ENCODE peak calls at places on chromosome 1, in six cellular contexts. X is psoas muscle; M is small intestine; L is effector memory CD4-positive, alpha-beta T cell; G is skeletal muscle cell; I is BJ. E is an unnamed sample.

GRCh38 chr1:1907098-1907736 is 7.8 kb upstream of the CALML6 start:
- DNase-seq in X (peak), M (no peak), L (no peak), G (no peak), I (no peak), E (peak)

GRCh38 chr1:2257245-2257627 is 29.1 kb downstream of the SKI start:
- DNase-seq in X (peak), M (no peak), L (no peak), G (no peak), I (no peak), E (peak)

GRCh38 chr1:153087692-153088091 is 6.6 kb downstream of the SPRR2E start:
- DNase-seq in X (no peak), M (no peak), L (no peak), G (no peak), I (no peak), E (no peak)

GRCh38 chr1:195766709-195767108 is 841.5 kb downstream of the KCNT2 start:
- DNase-seq in X (no peak), M (no peak), L (no peak), G (no peak), I (no peak), E (peak)

GRCh38 chr1:24958766-24959622 is 28.9 kb upstream of the RUNX3 start:
- DNase-seq in X (no peak), M (no peak), L (no peak), G (no peak), I (no peak), E (no peak)

GRCh38 chr1:175871647-175872046 is 128.3 kb upstream of the TNR start:
- DNase-seq in X (no peak), M (no peak), L (no peak), G (no peak), I (no peak), E (no peak)

GRCh38 chr1:1631793-1632420 is at the start of gene MMP23B:
- DNase-seq in X (peak), M (no peak), L (no peak), G (no peak), I (no peak), E (no peak)

GRCh38 chr1:5831600-5832335 is 160.5 kb downstream of the NPHP4 start:
- DNase-seq in X (peak), M (no peak), L (no peak), G (no peak), I (no peak), E (no peak)

GRCh38 chr1:9362488-9362887 is 69.8 kb downstream of the SPSB1 start:
- DNase-seq in X (no peak), M (no peak), L (no peak), G (no peak), I (no peak), E (no peak)

GRCh38 chr1:236141447-236142357 is 637 bp upstream of the GPR137B start:
- DNase-seq in X (no peak), M (peak), L (no peak), G (no peak), I (peak), E (peak)

DNA sequence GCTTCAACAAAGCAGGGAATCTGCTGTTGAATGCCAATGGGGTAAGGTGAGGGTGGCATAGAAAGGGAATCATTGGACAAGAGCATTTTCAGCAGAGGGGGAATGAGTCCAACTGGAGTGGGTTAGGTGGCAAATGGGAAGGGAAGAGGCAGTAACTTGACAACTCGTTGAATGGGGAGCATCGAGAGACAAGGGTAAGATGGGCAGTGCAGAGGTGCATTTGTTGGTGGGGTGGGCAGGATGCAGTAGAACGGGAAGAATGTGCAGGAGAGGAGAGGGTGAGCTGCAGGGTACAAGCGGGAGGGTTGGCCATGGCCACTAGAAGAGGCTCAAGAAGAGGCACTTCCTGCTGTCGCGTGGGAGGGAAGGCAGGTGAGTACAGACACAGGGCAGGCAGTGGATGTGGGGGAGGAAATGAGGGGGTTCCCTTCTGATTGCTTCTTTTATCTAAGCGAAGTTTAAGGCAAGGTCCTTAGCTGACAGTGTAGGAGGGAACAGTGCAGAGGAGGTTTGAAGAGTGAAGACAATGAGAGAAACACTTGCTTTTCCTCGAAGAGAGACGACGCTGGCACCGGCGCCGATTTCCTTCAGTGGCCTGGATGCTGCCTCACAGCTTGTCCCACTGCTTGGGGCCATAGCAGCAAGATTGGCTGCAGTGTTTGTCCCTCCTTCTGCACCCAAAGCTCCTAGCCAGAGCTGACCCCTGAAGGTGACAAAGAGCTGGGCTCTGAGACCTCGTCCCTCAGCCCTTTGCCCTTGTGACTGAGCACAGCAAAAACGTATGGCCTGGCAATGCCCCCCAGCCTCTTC is 3.2 kb upstream of the IKBKE start:
- DNase-seq in X (no peak), M (no peak), L (no peak), G (no peak), I (no peak), E (no peak)
- H3K4me3 ChIP-seq in X (no peak), M (no peak), L (no peak), G (no peak), I (no peak), E (no peak)

GRCh38 chr1:212030936-212031528 is 4.3 kb downstream of the INTS7 start:
- DNase-seq in X (no peak), M (peak), L (no peak), G (peak), I (peak), E (peak)
- H3K4me3 ChIP-seq in X (no peak), M (no peak), L (no peak), G (no peak), I (no peak), E (no peak)

GRCh38 chr1:35555212-35555584 is 2.0 kb downstream of the KIAA0319L start:
- DNase-seq in X (no peak), M (no peak), L (no peak), G (no peak), I (no peak), E (no peak)
- H3K4me3 ChIP-seq in X (peak), M (no peak), L (no peak), G (no peak), I (no peak), E (no peak)

GRCh38 chr1:54355931-54356679 is 50.1 kb downstream of the SSBP3 start:
- DNase-seq in X (no peak), M (peak), L (no peak), G (no peak), I (no peak), E (no peak)
- H3K4me3 ChIP-seq in X (no peak), M (no peak), L (peak), G (no peak), I (no peak), E (no peak)

GRCh38 chr1:155966135-155966534 is 12.2 kb downstream of the ARHGEF2 start:
- DNase-seq in X (no peak), M (no peak), L (no peak), G (no peak), I (no peak), E (no peak)

GRCh38 chr1:155967410-155968400 is 10.6 kb downstream of the ARHGEF2 start:
- DNase-seq in X (peak), M (no peak), L (no peak), G (no peak), I (no peak), E (no peak)

GRCh38 chr1:155964193-155964592 is 14.2 kb downstream of the ARHGEF2 start:
- DNase-seq in X (no peak), M (no peak), L (no peak), G (no peak), I (no peak), E (no peak)

GRCh38 chr1:155968670-155969069 is 9.7 kb downstream of the ARHGEF2 start:
- DNase-seq in X (peak), M (no peak), L (no peak), G (peak), I (no peak), E (peak)

DNA sequence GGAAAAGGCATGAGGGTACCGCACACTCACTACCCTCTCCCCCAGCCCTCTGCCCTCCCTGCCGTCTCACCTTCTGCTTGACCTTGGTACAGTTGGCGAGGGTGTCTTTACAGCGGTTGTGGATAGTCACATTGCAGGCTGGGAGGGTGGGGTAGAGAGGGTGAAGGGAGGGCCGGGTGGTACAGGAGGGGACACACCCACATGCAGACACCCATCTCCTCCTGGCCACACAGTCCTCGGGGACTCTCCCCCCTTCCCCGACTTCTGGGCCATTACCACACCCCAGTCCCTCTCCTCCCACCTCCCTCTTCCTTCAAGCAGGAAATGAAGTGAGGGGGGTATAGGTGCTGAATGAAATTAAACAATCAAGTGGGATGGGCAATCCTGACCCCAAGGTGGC is 11.6 kb downstream of the ARHGEF2 start:
- DNase-seq in X (no peak), M (no peak), L (no peak), G (no peak), I (no peak), E (no peak)
- H3K4me3 ChIP-seq in X (peak), M (no peak), L (no peak), G (no peak), I (no peak), E (no peak)

GRCh38 chr1:40818264-40818961 is 34.8 kb downstream of the KCNQ4 start:
- DNase-seq in X (peak), M (peak), L (peak), G (no peak), I (no peak), E (peak)
- H3K4me3 ChIP-seq in X (peak), M (peak), L (peak), G (peak), I (peak), E (peak)